ENCODE peak calls at places on chromosomes 16 and 17, in eight cellular contexts. Q, L, W, B, O, K, N and V are unnamed samples.

GRCh38 chr17:44308320-44308818 is at the start of gene RUNDC3A:
- DNase-seq in Q (peak), L (peak), W (peak), B (peak), O (peak), K (peak), N (peak), V (peak)

GRCh38 chr17:69503711-69504110 is 89.2 kb downstream of the MAP2K6 start:
- DNase-seq in Q (no peak), L (no peak), W (no peak), B (no peak), O (no peak), K (no peak), N (no peak), V (no peak)

GRCh38 chr17:75430159-75430748 is 24.8 kb upstream of the GRB2 start:
- DNase-seq in Q (peak), L (peak), W (no peak), B (peak), O (peak), K (peak), N (peak), V (no peak)

GRCh38 chr17:8875957-8876356 is 8.5 kb upstream of the PIK3R6 start:
- DNase-seq in Q (no peak), L (no peak), W (no peak), B (no peak), O (no peak), K (no peak), N (peak), V (no peak)

GRCh38 chr16:47567321-47567720 is 106.2 kb downstream of the PHKB start:
- DNase-seq in Q (no peak), L (no peak), W (no peak), B (no peak), O (no peak), K (no peak), N (no peak), V (no peak)

GRCh38 chr17:80920406-80920805 is 71.2 kb upstream of the CHMP6 start:
- DNase-seq in Q (peak), L (no peak), W (no peak), B (no peak), O (peak), K (no peak), N (no peak), V (no peak)

GRCh38 chr16:58459344-58460218 is 40.4 kb upstream of the NDRG4 start:
- DNase-seq in Q (peak), L (no peak), W (no peak), B (no peak), O (no peak), K (no peak), N (no peak), V (no peak)

GRCh38 chr17:47948706-47949196 is 7.4 kb downstream of the PNPO start:
- DNase-seq in Q (no peak), L (no peak), W (peak), B (no peak), O (no peak), K (no peak), N (no peak), V (no peak)

GRCh38 chr17:73546770-73547345 is 97.4 kb downstream of the SDK2 start:
- DNase-seq in Q (no peak), L (peak), W (peak), B (peak), O (no peak), K (no peak), N (peak), V (peak)

GRCh38 chr17:79779088-79779529 is 1.2 kb downstream of the CBX2 start:
- DNase-seq in Q (no peak), L (peak), W (no peak), B (no peak), O (no peak), K (no peak), N (no peak), V (no peak)

GRCh38 chr16:70661534-70661917 is 15.2 kb downstream of the IL34 start:
- DNase-seq in Q (no peak), L (no peak), W (no peak), B (no peak), O (peak), K (no peak), N (no peak), V (no peak)

GRCh38 chr16:70662991-70663523 is 16.7 kb downstream of the IL34 start:
- DNase-seq in Q (no peak), L (no peak), W (no peak), B (no peak), O (no peak), K (no peak), N (no peak), V (no peak)

GRCh38 chr16:70663524-70664324 is 17.4 kb downstream of the IL34 start:
- DNase-seq in Q (no peak), L (no peak), W (no peak), B (no peak), O (peak), K (no peak), N (no peak), V (no peak)

GRCh38 chr16:70660672-70661350 is 14.5 kb downstream of the IL34 start:
- DNase-seq in Q (no peak), L (no peak), W (no peak), B (no peak), O (no peak), K (no peak), N (peak), V (no peak)

DNA sequence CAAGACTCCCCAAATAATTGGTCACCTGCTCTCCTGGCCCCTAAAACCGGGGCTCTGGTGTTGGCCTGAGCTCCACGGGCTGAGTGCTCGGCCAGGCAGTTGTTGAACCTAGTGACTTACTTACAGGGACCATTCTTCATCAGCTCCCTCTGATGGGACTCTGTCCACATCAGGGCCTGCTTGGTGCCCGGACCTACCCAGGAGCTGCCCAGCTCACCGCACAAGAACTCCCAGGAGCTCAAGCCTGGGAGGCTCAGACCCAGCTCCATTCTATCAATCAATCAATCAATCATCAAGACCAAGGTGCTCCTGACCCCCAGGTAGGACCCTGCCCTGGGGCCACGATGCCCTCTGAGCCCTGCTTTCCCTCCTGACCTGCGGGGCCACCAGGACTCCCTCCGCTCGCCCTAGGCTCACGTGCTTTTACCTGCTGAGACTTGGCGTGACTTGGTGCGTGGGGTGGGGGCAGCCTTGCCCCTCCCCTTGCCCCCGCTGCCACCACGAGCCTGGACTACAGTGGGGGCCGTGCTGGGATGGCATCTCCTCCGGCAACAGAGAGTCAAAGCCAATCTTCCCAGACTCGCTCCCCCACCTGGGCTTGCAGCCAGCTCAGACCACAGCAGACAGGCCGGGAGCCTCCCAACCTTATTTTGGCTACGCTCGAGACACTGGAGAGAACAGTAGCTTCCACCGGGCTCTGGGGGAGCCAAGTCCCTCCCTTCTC is 15.7 kb downstream of the IL34 start:
- DNase-seq in Q (peak), L (peak), W (no peak), B (no peak), O (peak), K (no peak), N (no peak), V (no peak)
- TF ChIP-seq CTCF in Q (no peak), L (no peak), W (no peak), B (no peak), O (no peak), K (no peak), N (no peak), V (no peak)

DNA sequence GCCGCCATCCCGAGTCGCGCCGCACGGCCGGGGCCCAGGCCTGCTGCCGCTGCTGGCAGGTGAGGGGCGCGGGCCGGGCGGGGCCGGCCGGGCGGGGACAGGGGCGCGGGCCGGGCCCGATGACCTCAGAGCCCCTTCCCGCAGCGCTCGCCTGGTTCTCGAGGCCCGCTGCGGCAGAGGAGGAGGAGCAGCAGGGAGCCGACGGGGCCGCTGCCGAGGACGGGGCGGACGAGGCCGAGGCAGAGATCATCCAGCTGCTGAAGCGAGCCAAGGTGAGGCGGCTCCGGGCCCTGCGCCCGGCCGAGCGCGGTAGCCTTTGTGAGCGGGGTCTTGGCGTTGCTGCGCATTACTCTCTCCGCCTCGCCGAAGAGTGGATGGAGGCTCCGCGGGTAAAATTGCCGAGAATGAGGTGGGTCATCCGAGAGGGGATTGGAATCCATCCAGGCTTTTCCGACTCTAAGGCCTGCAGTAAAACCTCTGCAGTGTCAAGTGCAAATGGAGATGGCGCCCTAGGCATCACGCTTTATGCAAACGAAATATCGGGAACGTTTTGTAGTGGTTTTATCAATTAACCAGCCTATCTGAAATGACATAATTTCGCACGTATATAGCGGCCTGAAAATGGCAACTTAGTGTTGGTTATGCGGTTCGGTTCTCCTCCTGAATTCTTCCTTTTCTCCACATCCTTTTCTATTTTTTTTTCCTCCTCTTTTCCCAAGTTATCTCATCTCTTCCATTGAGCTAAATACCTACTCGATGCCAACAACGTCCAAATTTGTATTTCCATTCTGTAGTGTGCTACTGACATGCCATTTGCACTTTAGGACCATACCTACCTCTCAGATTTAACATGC is 577 bp downstream of the TTC19 start:
- DNase-seq in Q (peak), L (peak), W (no peak), B (no peak), O (peak), K (peak), N (peak), V (no peak)
- TF ChIP-seq CTCF in Q (no peak), L (no peak), W (no peak), B (no peak), O (no peak), K (no peak), N (no peak), V (no peak)

GRCh38 chr16:89170346-89171215 is 967 bp upstream of the CDH15 start:
- DNase-seq in Q (no peak), L (no peak), W (peak), B (peak), O (no peak), K (no peak), N (no peak), V (no peak)
- TF ChIP-seq CTCF in Q (no peak), L (no peak), W (no peak), B (no peak), O (no peak), K (no peak), N (no peak), V (no peak)

DNA sequence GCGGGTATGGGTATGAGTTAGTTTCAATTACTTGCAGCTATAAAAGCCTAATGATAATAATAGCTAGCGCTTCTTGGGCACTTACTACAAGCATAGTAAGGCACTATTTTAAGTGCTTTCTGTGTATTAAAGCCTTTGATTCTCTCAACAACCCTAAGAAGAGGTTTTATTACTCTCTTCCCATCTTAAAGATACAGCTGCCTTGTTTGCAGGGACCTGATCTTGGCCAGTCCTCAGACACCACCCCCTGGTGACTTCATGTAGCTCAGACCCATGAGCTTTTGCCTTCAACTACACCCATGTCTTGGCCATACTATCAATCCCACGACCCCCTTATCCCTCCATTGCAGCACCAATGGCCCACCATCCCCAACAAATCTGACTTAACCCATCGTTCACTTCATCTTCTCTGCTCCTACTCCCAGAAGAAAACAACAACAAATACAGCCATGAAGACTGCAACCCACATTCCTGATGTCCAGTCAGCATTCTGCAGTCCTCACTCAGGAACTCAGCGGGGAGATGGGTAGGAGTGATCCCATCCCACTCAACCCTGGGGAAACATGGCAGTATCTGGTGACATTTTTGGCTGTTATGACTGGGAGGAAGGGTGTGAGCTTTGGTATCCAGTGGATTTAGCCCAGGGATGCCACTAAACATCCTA is 4.2 kb downstream of the GGA2 start:
- DNase-seq in Q (no peak), L (no peak), W (no peak), B (no peak), O (no peak), K (no peak), N (no peak), V (no peak)
- TF ChIP-seq CTCF in Q (no peak), L (no peak), W (no peak), B (no peak), O (no peak), K (no peak), N (no peak), V (no peak)

GRCh38 chr16:53510704-53511070 is 7.7 kb upstream of the AKTIP start:
- DNase-seq in Q (no peak), L (no peak), W (no peak), B (no peak), O (no peak), K (no peak), N (no peak), V (no peak)
- TF ChIP-seq CTCF in Q (no peak), L (no peak), W (no peak), B (no peak), O (no peak), K (no peak), N (no peak), V (no peak)

GRCh38 chr17:40290629-40291296 is 3.1 kb downstream of the CDC6 start:
- DNase-seq in Q (peak), L (peak), W (peak), B (no peak), O (no peak), K (no peak), N (peak), V (no peak)

GRCh38 chr17:40287159-40287493 is 553 bp upstream of the CDC6 start:
- DNase-seq in Q (no peak), L (no peak), W (no peak), B (no peak), O (no peak), K (no peak), N (no peak), V (no peak)

GRCh38 chr17:40286473-40286872 is 1.2 kb upstream of the CDC6 start:
- DNase-seq in Q (no peak), L (no peak), W (no peak), B (no peak), O (no peak), K (no peak), N (no peak), V (no peak)

GRCh38 chr17:40284085-40284713 is 3.5 kb upstream of the CDC6 start:
- DNase-seq in Q (peak), L (no peak), W (peak), B (no peak), O (no peak), K (no peak), N (peak), V (no peak)

DNA sequence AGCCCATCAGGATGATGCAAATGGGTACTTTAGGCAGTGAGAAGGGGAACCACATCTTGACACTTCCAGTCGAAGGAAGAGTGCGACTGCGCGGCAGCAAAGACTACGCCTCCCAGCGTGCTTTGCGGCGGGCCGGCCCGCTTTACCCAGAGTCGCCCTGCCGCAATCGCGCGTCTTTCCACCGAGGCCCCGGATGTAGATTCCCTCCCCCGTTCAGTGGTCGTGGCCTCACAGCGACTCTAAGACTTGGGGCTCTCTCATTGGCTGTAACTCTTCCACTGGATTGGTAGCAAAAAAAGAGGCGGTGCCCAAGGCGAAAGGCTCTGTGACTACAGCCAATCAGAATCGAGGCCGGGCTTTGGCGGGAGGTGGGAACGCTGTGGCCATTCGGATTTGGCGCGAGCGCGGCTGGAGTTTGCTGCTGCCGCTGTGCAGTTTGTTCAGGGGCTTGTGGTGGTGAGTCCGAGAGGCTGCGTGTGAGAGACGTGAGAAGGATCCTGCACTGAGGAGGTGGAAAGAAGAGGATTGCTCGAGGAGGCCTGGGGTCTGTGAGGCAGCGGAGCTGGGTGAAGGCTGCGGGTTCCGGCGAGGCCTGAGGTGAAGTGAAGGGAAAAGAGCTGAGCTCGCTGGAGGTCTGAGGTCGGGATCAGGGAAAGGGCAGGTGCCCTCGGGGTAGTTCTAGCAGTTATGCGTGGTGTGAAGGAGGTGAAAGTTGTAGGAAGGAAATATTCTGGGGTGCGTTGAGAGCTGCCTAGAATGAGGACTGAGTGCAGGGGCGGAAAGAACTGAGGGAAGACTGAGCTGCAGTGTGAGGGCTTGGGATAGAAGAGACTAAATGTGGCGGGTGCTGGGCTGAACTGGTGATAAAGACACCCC is at the start of gene CDC6:
- DNase-seq in Q (peak), L (peak), W (peak), B (peak), O (peak), K (peak), N (peak), V (peak)
- TF ChIP-seq CTCF in Q (no peak), L (no peak), W (no peak), B (no peak), O (no peak), K (no peak), N (no peak), V (no peak)